ENCODE peak calls at places on chromosomes 13 and 19, in five cellular contexts. S is WTC11, A is GM23338, J is H1, V is GM12878. Y is an unnamed sample.

GRCh38 chr13:35164324-35164932 is 222.4 kb downstream of the NBEA start:
- DNase-seq in A (peak), S (no peak), V (peak), J (no peak), Y (peak)

GRCh38 chr19:10419646-10420443 is 493 bp upstream of the PDE4A start:
- DNase-seq in A (peak), J (peak), S (peak), V (no peak), Y (peak)

GRCh38 chr13:45781553-45782326 is 69.8 kb downstream of the SIAH3 start:
- DNase-seq in S (no peak), V (no peak), J (no peak), A (no peak), Y (no peak)

GRCh38 chr19:29006057-29006735 is 206.8 kb downstream of the UQCRFS1 start:
- DNase-seq in S (no peak), V (no peak), A (no peak), J (no peak), Y (no peak)

GRCh38 chr13:80497007-80497406 is 156.1 kb upstream of the SPRY2 start:
- DNase-seq in J (no peak), A (no peak), V (no peak), S (no peak), Y (no peak)

GRCh38 chr19:51807111-51807701 is 12.2 kb downstream of the FPR3 start:
- DNase-seq in J (peak), S (peak), V (no peak), A (peak), Y (peak)

GRCh38 chr19:27729332-27729731 is 1483.6 kb downstream of the UQCRFS1 start:
- DNase-seq in S (no peak), A (no peak), V (no peak), J (no peak), Y (no peak)

GRCh38 chr13:26838821-26839220 is 78.2 kb upstream of the GPR12 start:
- DNase-seq in S (no peak), V (no peak), J (no peak), A (no peak), Y (no peak)

GRCh38 chr13:90717451-90717936 is 630.0 kb upstream of the MIR17HG start:
- DNase-seq in J (no peak), S (no peak), V (no peak), A (peak), Y (no peak)

GRCh38 chr19:15265849-15266248 is 33.6 kb upstream of the EPHX3 start:
- DNase-seq in S (no peak), J (no peak), A (no peak), V (no peak), Y (no peak)

GRCh38 chr19:12801466-12802266 is at the start of the genes PRDX2 and THSD8:
- DNase-seq in J (no peak), S (peak), A (peak), V (no peak), Y (peak)

GRCh38 chr19:2613507-2614295 is 88.8 kb downstream of the GNG7 start:
- DNase-seq in A (peak), V (no peak), S (peak), J (no peak), Y (peak)

GRCh38 chr13:29924482-29924884 is 74.1 kb upstream of the UBL3 start:
- DNase-seq in V (no peak), J (no peak), S (no peak), A (no peak), Y (no peak)

GRCh38 chr13:72677431-72677830 is 50.0 kb downstream of the MZT1 start:
- DNase-seq in V (no peak), S (no peak), J (no peak), A (no peak), Y (no peak)

DNA sequence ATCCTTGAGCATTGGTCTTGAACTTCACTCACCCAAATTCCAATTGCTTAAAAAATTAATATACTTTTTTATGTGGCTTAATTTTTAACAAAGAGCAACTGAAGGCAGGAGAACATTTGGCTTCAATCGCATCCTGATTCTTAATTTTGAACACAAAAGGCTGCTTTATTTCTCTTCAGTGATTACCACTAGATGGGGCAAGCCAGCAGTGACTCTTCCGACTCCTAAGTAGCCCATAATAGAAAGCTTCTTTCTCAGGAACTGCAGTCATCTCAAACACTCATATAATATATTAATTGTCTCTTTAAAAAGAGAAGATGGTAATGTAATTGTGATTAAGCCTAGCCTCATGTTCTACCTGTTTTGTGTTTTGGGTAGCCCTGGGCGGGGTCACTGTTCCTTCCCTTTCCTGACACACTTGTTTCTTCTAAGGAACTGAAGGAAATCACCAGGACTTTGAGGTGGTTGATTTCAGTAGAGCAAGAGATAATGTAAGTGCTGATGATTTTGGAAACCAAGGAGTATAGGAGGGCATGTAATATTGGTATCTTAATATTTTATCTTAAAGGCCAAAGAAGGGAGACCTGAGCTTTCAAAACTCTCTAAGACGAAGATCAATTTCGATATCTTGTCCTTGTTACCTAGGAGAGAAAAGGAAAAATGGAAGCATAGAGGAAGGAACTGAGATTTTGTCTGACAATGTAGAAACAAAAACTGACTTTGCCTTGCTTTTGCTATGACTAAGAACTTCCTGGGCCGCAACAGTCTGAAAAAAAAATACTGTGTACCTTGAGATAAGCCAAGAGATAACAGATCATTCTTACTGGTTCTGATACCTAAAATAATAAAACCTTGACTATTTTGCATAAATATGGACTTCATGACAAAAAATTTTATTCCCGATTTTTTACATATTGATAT is 73.1 kb downstream of the TNFSF13B start:
- DNase-seq in J (no peak), S (no peak), A (peak), V (peak), Y (no peak)
- TF ChIP-seq CREB1 in J (no peak), S (no peak), A (no peak), V (no peak), Y (no peak)

DNA sequence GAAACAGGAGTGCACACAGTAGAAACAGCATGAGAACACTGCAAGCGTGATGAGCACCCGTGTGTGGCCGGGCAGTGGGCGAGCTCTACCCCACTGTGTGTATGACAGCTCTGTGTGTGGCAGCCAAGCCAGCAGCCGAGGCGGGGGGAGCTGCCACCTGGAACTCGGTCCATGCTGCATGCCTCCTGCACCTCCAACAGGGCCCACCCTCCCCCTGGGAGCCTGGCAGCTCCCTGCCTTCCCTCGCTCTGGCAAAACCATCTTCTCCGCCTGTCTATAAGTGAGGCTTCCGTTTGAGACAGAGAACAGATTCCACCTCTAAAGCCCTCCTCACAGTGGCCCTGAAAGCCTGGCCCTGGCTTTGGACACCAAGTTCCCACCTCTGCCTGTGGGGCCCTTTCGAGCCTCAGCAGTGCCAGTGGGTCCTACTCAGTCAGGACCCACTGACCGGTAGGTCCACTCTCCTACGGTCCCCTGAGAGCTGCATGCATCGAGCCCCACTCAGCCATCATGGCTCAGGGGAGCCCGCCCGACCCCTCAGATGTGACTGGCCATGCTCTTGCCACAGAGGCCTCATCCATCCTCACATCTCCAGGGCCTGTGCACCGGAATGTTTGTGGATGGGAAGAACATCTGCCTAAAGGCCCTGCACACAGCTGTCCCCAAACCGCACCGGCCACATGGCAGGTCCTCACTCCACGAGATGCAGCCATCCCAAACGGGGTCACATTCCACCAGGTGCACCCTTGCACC is 52.4 kb upstream of the C13orf46 start:
- DNase-seq in V (no peak), S (no peak), J (no peak), A (no peak), Y (no peak)
- TF ChIP-seq CREB1 in V (no peak), S (no peak), J (no peak), A (no peak), Y (no peak)

GRCh38 chr13:67803118-67803517 is 573.0 kb upstream of the PCDH9 start:
- DNase-seq in S (no peak), A (no peak), V (no peak), J (no peak), Y (no peak)
- TF ChIP-seq CREB1 in S (no peak), A (no peak), V (no peak), J (no peak), Y (no peak)

GRCh38 chr19:40528078-40528477 is 48.6 kb upstream of the SHKBP1 start:
- DNase-seq in S (no peak), V (no peak), J (no peak), A (no peak), Y (no peak)

GRCh38 chr19:40529093-40529954 is 47.3 kb upstream of the SHKBP1 start:
- DNase-seq in S (peak), V (peak), A (peak), J (peak), Y (peak)

GRCh38 chr19:40528533-40529092 is 48.1 kb upstream of the SHKBP1 start:
- DNase-seq in V (no peak), S (no peak), J (no peak), A (no peak), Y (no peak)

GRCh38 chr19:40533508-40533907 is 43.2 kb upstream of the SHKBP1 start:
- DNase-seq in V (no peak), J (no peak), S (no peak), A (peak), Y (no peak)

GRCh38 chr19:40530091-40530901 is 46.4 kb upstream of the SHKBP1 start:
- DNase-seq in J (no peak), A (peak), V (no peak), S (peak), Y (peak)
- TF ChIP-seq CREB1 in J (no peak), A (no peak), V (no peak), S (no peak), Y (no peak)

GRCh38 chr13:99995503-99996176 is 14.1 kb downstream of the ZIC2 start:
- DNase-seq in J (no peak), S (no peak), V (no peak), A (peak), Y (no peak)
- TF ChIP-seq CREB1 in J (no peak), S (no peak), V (no peak), A (no peak), Y (no peak)

GRCh38 chr13:23956106-23956505 is 58.8 kb upstream of the C1QTNF9B start:
- DNase-seq in J (no peak), S (no peak), V (no peak), A (no peak), Y (no peak)
- TF ChIP-seq CREB1 in J (no peak), S (no peak), V (no peak), A (no peak), Y (no peak)

GRCh38 chr19:8017808-8018207 is 12.4 kb upstream of the ELAVL1 start:
- DNase-seq in V (no peak), J (no peak), A (peak), S (no peak), Y (peak)
- TF ChIP-seq CREB1 in V (no peak), J (no peak), A (no peak), S (no peak), Y (no peak)